ENCODE peak calls at places on chromosomes 16 and 17, in eight cellular contexts. One of them, this sample, is unnamed.
A peak's percentile ranks its signal among the peaks of the same experiment; 100 is the strongest.

GRCh38 chr16:367333-367903 is 2.9 kb downstream of the MRPL28 start:
- DNase-seq in tibial nerve: no peak
- DNase-seq in HEK293T: no peak
- DNase-seq in progenitor cell of endocrine pancreas: no peak
- DNase-seq in HTR-8/SVneo: no peak
- DNase-seq in hypothalamus: no peak
- DNase-seq in A549: no peak
- DNase-seq in kidney tubule cell: no peak
- DNase-seq in this sample: no peak

GRCh38 chr17:80354381-80354780 is 60.6 kb upstream of the ENDOV start:
- DNase-seq in tibial nerve: no peak
- DNase-seq in HEK293T: no peak
- DNase-seq in progenitor cell of endocrine pancreas: no peak
- DNase-seq in HTR-8/SVneo: no peak
- DNase-seq in hypothalamus: no peak
- DNase-seq in A549: no peak
- DNase-seq in kidney tubule cell: no peak
- DNase-seq in this sample: no peak

GRCh38 chr16:71781741-71782140 is 26.9 kb downstream of the AP1G1 start:
- DNase-seq in tibial nerve: no peak
- DNase-seq in HEK293T: no peak
- DNase-seq in progenitor cell of endocrine pancreas: no peak
- DNase-seq in HTR-8/SVneo: no peak
- DNase-seq in hypothalamus: no peak
- DNase-seq in A549: no peak
- DNase-seq in kidney tubule cell: peak; percentile 63
- DNase-seq in this sample: no peak

GRCh38 chr16:87877942-87878507 is 8.7 kb upstream of the SLC7A5 start:
- DNase-seq in tibial nerve: no peak
- DNase-seq in HEK293T: no peak
- DNase-seq in progenitor cell of endocrine pancreas: no peak
- DNase-seq in HTR-8/SVneo: no peak
- DNase-seq in hypothalamus: no peak
- DNase-seq in A549: no peak
- DNase-seq in kidney tubule cell: no peak
- DNase-seq in this sample: no peak

GRCh38 chr17:38761612-38762011 is 9.1 kb downstream of the PSMB3 start:
- DNase-seq in tibial nerve: no peak
- DNase-seq in HEK293T: peak; percentile 41
- DNase-seq in progenitor cell of endocrine pancreas: no peak
- DNase-seq in HTR-8/SVneo: no peak
- DNase-seq in hypothalamus: no peak
- DNase-seq in A549: peak; percentile 76
- DNase-seq in kidney tubule cell: peak; percentile 64
- DNase-seq in this sample: no peak

GRCh38 chr17:14522795-14523387 is 222.0 kb downstream of the HS3ST3B1 start:
- DNase-seq in tibial nerve: no peak
- DNase-seq in HEK293T: no peak
- DNase-seq in progenitor cell of endocrine pancreas: no peak
- DNase-seq in HTR-8/SVneo: no peak
- DNase-seq in hypothalamus: no peak
- DNase-seq in A549: no peak
- DNase-seq in kidney tubule cell: no peak
- DNase-seq in this sample: no peak

GRCh38 chr16:81181013-81181720 is 57.3 kb upstream of the BCO1 start:
- DNase-seq in tibial nerve: peak; percentile 96
- DNase-seq in HEK293T: peak; percentile 49
- DNase-seq in progenitor cell of endocrine pancreas: peak; percentile 19
- DNase-seq in HTR-8/SVneo: peak; percentile 91
- DNase-seq in hypothalamus: no peak
- DNase-seq in A549: peak; percentile 94
- DNase-seq in kidney tubule cell: peak; percentile 96
- DNase-seq in this sample: peak; percentile 97

GRCh38 chr16:47928008-47928407 is 227.8 kb downstream of the ABCC12 start:
- DNase-seq in tibial nerve: no peak
- DNase-seq in HEK293T: no peak
- DNase-seq in progenitor cell of endocrine pancreas: no peak
- DNase-seq in HTR-8/SVneo: no peak
- DNase-seq in hypothalamus: no peak
- DNase-seq in A549: no peak
- DNase-seq in kidney tubule cell: no peak
- DNase-seq in this sample: no peak

GRCh38 chr17:74545456-74546230 is at the start of gene CD300C:
- DNase-seq in tibial nerve: no peak
- DNase-seq in HEK293T: no peak
- DNase-seq in progenitor cell of endocrine pancreas: no peak
- DNase-seq in HTR-8/SVneo: no peak
- DNase-seq in hypothalamus: no peak
- DNase-seq in A549: no peak
- DNase-seq in kidney tubule cell: peak; percentile 39
- DNase-seq in this sample: no peak

GRCh38 chr16:14148016-14148415 is 76.9 kb downstream of the MRTFB start:
- DNase-seq in tibial nerve: no peak
- DNase-seq in HEK293T: no peak
- DNase-seq in progenitor cell of endocrine pancreas: no peak
- DNase-seq in HTR-8/SVneo: no peak
- DNase-seq in hypothalamus: no peak
- DNase-seq in A549: no peak
- DNase-seq in kidney tubule cell: peak; percentile 3
- DNase-seq in this sample: no peak

GRCh38 chr16:30151091-30151490 is 28.1 kb upstream of the MAPK3 start:
- DNase-seq in tibial nerve: no peak
- DNase-seq in HEK293T: no peak
- DNase-seq in progenitor cell of endocrine pancreas: no peak
- DNase-seq in HTR-8/SVneo: no peak
- DNase-seq in hypothalamus: no peak
- DNase-seq in A549: no peak
- DNase-seq in kidney tubule cell: no peak
- DNase-seq in this sample: no peak

GRCh38 chr16:77898671-77899211 is 110.4 kb downstream of the VAT1L start:
- DNase-seq in tibial nerve: no peak
- DNase-seq in HEK293T: no peak
- DNase-seq in progenitor cell of endocrine pancreas: no peak
- DNase-seq in HTR-8/SVneo: no peak
- DNase-seq in hypothalamus: no peak
- DNase-seq in A549: no peak
- DNase-seq in kidney tubule cell: peak; percentile 33
- DNase-seq in this sample: no peak

GRCh38 chr17:82375359-82376041 is 3.9 kb downstream of the UTS2R start:
- DNase-seq in tibial nerve: no peak
- DNase-seq in HEK293T: no peak
- DNase-seq in progenitor cell of endocrine pancreas: no peak
- DNase-seq in HTR-8/SVneo: no peak
- DNase-seq in hypothalamus: no peak
- DNase-seq in A549: no peak
- DNase-seq in kidney tubule cell: no peak
- DNase-seq in this sample: no peak

GRCh38 chr16:4724661-4725270 is 9.3 kb downstream of the ANKS3 start:
- DNase-seq in tibial nerve: no peak
- DNase-seq in HEK293T: no peak
- DNase-seq in progenitor cell of endocrine pancreas: no peak
- DNase-seq in HTR-8/SVneo: no peak
- DNase-seq in hypothalamus: no peak
- DNase-seq in A549: no peak
- DNase-seq in kidney tubule cell: no peak
- DNase-seq in this sample: no peak

GRCh38 chr17:77096570-77097214 is 44.1 kb upstream of the SEC14L1 start:
- DNase-seq in tibial nerve: peak; percentile 36
- DNase-seq in HEK293T: peak; percentile 35
- DNase-seq in progenitor cell of endocrine pancreas: no peak
- DNase-seq in HTR-8/SVneo: peak; percentile 59
- DNase-seq in hypothalamus: no peak
- DNase-seq in A549: peak; percentile 65
- DNase-seq in kidney tubule cell: peak; percentile 33
- DNase-seq in this sample: peak; percentile 19

GRCh38 chr16:49203361-49203760 is 78.3 kb downstream of the CBLN1 start:
- DNase-seq in tibial nerve: no peak
- DNase-seq in HEK293T: no peak
- DNase-seq in progenitor cell of endocrine pancreas: no peak
- DNase-seq in HTR-8/SVneo: no peak
- DNase-seq in hypothalamus: no peak
- DNase-seq in A549: no peak
- DNase-seq in kidney tubule cell: no peak
- DNase-seq in this sample: no peak

GRCh38 chr17:50908860-50909764 is 43.0 kb upstream of the TOB1 start:
- DNase-seq in tibial nerve: peak; percentile 53
- DNase-seq in HEK293T: no peak
- DNase-seq in progenitor cell of endocrine pancreas: peak; percentile 28
- DNase-seq in HTR-8/SVneo: no peak
- DNase-seq in hypothalamus: no peak
- DNase-seq in A549: no peak
- DNase-seq in kidney tubule cell: peak; percentile 38
- DNase-seq in this sample: no peak

GRCh38 chr17:60750645-60751044 is 73.0 kb downstream of the BCAS3 start:
- DNase-seq in tibial nerve: no peak
- DNase-seq in HEK293T: no peak
- DNase-seq in progenitor cell of endocrine pancreas: no peak
- DNase-seq in HTR-8/SVneo: no peak
- DNase-seq in hypothalamus: no peak
- DNase-seq in A549: no peak
- DNase-seq in kidney tubule cell: no peak
- DNase-seq in this sample: no peak

GRCh38 chr16:11389631-11390565 is 44.6 kb downstream of the RMI2 start:
- DNase-seq in tibial nerve: no peak
- DNase-seq in HEK293T: no peak
- DNase-seq in progenitor cell of endocrine pancreas: no peak
- DNase-seq in HTR-8/SVneo: no peak
- DNase-seq in hypothalamus: no peak
- DNase-seq in A549: no peak
- DNase-seq in kidney tubule cell: no peak
- DNase-seq in this sample: no peak

GRCh38 chr16:26688105-26688504 is 378.6 kb upstream of the C16orf82 start:
- DNase-seq in tibial nerve: no peak
- DNase-seq in HEK293T: no peak
- DNase-seq in progenitor cell of endocrine pancreas: no peak
- DNase-seq in HTR-8/SVneo: no peak
- DNase-seq in hypothalamus: peak; percentile 6
- DNase-seq in A549: no peak
- DNase-seq in kidney tubule cell: no peak
- DNase-seq in this sample: no peak

GRCh38 chr17:79679631-79680340 is 51.0 kb upstream of the ENPP7 start:
- DNase-seq in tibial nerve: no peak
- DNase-seq in HEK293T: no peak
- DNase-seq in progenitor cell of endocrine pancreas: no peak
- DNase-seq in HTR-8/SVneo: no peak
- DNase-seq in hypothalamus: no peak
- DNase-seq in A549: no peak
- DNase-seq in kidney tubule cell: no peak
- DNase-seq in this sample: no peak

GRCh38 chr17:64022631-64023063 is 2.2 kb upstream of the ICAM2 start:
- DNase-seq in tibial nerve: no peak
- DNase-seq in HEK293T: no peak
- DNase-seq in progenitor cell of endocrine pancreas: no peak
- DNase-seq in HTR-8/SVneo: no peak
- DNase-seq in hypothalamus: no peak
- DNase-seq in A549: no peak
- DNase-seq in kidney tubule cell: no peak
- DNase-seq in this sample: no peak

GRCh38 chr17:10357768-10358167 is 15.0 kb downstream of the MYH13 start:
- DNase-seq in tibial nerve: no peak
- DNase-seq in HEK293T: peak; percentile 39
- DNase-seq in progenitor cell of endocrine pancreas: no peak
- DNase-seq in HTR-8/SVneo: peak; percentile 18
- DNase-seq in hypothalamus: no peak
- DNase-seq in A549: peak; percentile 51
- DNase-seq in kidney tubule cell: no peak
- DNase-seq in this sample: no peak

GRCh38 chr16:9965079-9965478 is 217.1 kb downstream of the GRIN2A start:
- DNase-seq in tibial nerve: no peak
- DNase-seq in HEK293T: no peak
- DNase-seq in progenitor cell of endocrine pancreas: no peak
- DNase-seq in HTR-8/SVneo: no peak
- DNase-seq in hypothalamus: no peak
- DNase-seq in A549: no peak
- DNase-seq in kidney tubule cell: peak; percentile 92
- DNase-seq in this sample: no peak

GRCh38 chr17:28960256-28961106 is 9.2 kb upstream of the PHF12 start:
- DNase-seq in tibial nerve: no peak
- DNase-seq in HEK293T: no peak
- DNase-seq in progenitor cell of endocrine pancreas: no peak
- DNase-seq in HTR-8/SVneo: no peak
- DNase-seq in hypothalamus: no peak
- DNase-seq in A549: no peak
- DNase-seq in kidney tubule cell: no peak
- DNase-seq in this sample: no peak

GRCh38 chr17:16989953-16990860 is 18.3 kb upstream of the TNFRSF13B start:
- DNase-seq in tibial nerve: no peak
- DNase-seq in HEK293T: no peak
- DNase-seq in progenitor cell of endocrine pancreas: no peak
- DNase-seq in HTR-8/SVneo: no peak
- DNase-seq in hypothalamus: no peak
- DNase-seq in A549: no peak
- DNase-seq in kidney tubule cell: peak; percentile 35
- DNase-seq in this sample: no peak

GRCh38 chr17:72790194-72790593 is 302.3 kb downstream of the SLC39A11 start:
- DNase-seq in tibial nerve: no peak
- DNase-seq in HEK293T: no peak
- DNase-seq in progenitor cell of endocrine pancreas: no peak
- DNase-seq in HTR-8/SVneo: no peak
- DNase-seq in hypothalamus: no peak
- DNase-seq in A549: no peak
- DNase-seq in kidney tubule cell: no peak
- DNase-seq in this sample: no peak

GRCh38 chr16:10992112-10992511 is 47.7 kb downstream of the CLEC16A start:
- DNase-seq in tibial nerve: no peak
- DNase-seq in HEK293T: no peak
- DNase-seq in progenitor cell of endocrine pancreas: no peak
- DNase-seq in HTR-8/SVneo: no peak
- DNase-seq in hypothalamus: no peak
- DNase-seq in A549: no peak
- DNase-seq in kidney tubule cell: peak; percentile 54
- DNase-seq in this sample: no peak

GRCh38 chr16:67164599-67165061 is at the start of gene HSF4:
- DNase-seq in tibial nerve: peak; percentile 31
- DNase-seq in HEK293T: no peak
- DNase-seq in progenitor cell of endocrine pancreas: no peak
- DNase-seq in HTR-8/SVneo: no peak
- DNase-seq in hypothalamus: no peak
- DNase-seq in A549: no peak
- DNase-seq in kidney tubule cell: peak; percentile 42
- DNase-seq in this sample: peak; percentile 77

GRCh38 chr17:58527949-58528348 is 13.5 kb upstream of the MTMR4 start:
- DNase-seq in tibial nerve: no peak
- DNase-seq in HEK293T: no peak
- DNase-seq in progenitor cell of endocrine pancreas: no peak
- DNase-seq in HTR-8/SVneo: no peak
- DNase-seq in hypothalamus: peak; percentile 76
- DNase-seq in A549: no peak
- DNase-seq in kidney tubule cell: peak; percentile 14
- DNase-seq in this sample: no peak

GRCh38 chr16:68980695-68981315 is 124.6 kb upstream of the HAS3 start:
- DNase-seq in tibial nerve: no peak
- DNase-seq in HEK293T: no peak
- DNase-seq in progenitor cell of endocrine pancreas: no peak
- DNase-seq in HTR-8/SVneo: no peak
- DNase-seq in hypothalamus: no peak
- DNase-seq in A549: no peak
- DNase-seq in kidney tubule cell: no peak
- DNase-seq in this sample: no peak

GRCh38 chr17:73516356-73516755 is 127.9 kb downstream of the SDK2 start:
- DNase-seq in tibial nerve: no peak
- DNase-seq in HEK293T: no peak
- DNase-seq in progenitor cell of endocrine pancreas: no peak
- DNase-seq in HTR-8/SVneo: no peak
- DNase-seq in hypothalamus: no peak
- DNase-seq in A549: no peak
- DNase-seq in kidney tubule cell: no peak
- DNase-seq in this sample: no peak

GRCh38 chr16:8590161-8590688 is at the start of gene TMEM114:
- DNase-seq in tibial nerve: no peak
- DNase-seq in HEK293T: peak; percentile 15
- DNase-seq in progenitor cell of endocrine pancreas: peak; percentile 39
- DNase-seq in HTR-8/SVneo: no peak
- DNase-seq in hypothalamus: no peak
- DNase-seq in A549: no peak
- DNase-seq in kidney tubule cell: no peak
- DNase-seq in this sample: no peak

GRCh38 chr17:42159796-42160551 is 5.2 kb upstream of the RAB5C start:
- DNase-seq in tibial nerve: no peak
- DNase-seq in HEK293T: no peak
- DNase-seq in progenitor cell of endocrine pancreas: no peak
- DNase-seq in HTR-8/SVneo: no peak
- DNase-seq in hypothalamus: no peak
- DNase-seq in A549: no peak
- DNase-seq in kidney tubule cell: no peak
- DNase-seq in this sample: no peak

This sample was measured in foreskin melanocyte.